ENCODE peak calls at places on chromosomes 4 and X, in six cellular contexts. B is skeletal muscle cell; F is HS-5; Q is AG09309; S is stimulated activated CD4-positive, alpha-beta T cell treated with anti-CD3 and anti-CD28 coated beads, TNF-alpha, amount 100 ng/mL, for 48 hours; H is colonic mucosa. V is an unnamed sample.

GRCh38 chrX:1462596-1463251 is 10.0 kb upstream of the ASMTL start:
- DNase-seq in B (no peak), F (no peak), Q (peak), S (peak), H (no peak), V (no peak)

GRCh38 chr4:94127707-94128328 is 79.8 kb upstream of the SMARCAD1 start:
- DNase-seq in B (peak), F (no peak), Q (no peak), S (no peak), H (no peak), V (peak)

GRCh38 chr4:3112979-3113469 is 38.5 kb downstream of the HTT start:
- DNase-seq in B (no peak), F (no peak), Q (no peak), S (no peak), H (no peak), V (no peak)

GRCh38 chr4:183638436-183638835 is 20.5 kb downstream of the RWDD4 start:
- DNase-seq in B (no peak), F (no peak), Q (peak), S (no peak), H (no peak), V (no peak)

GRCh38 chr4:99383833-99384392 is 31.4 kb upstream of the ADH1C start:
- DNase-seq in B (peak), F (peak), Q (peak), S (no peak), H (no peak), V (peak)

GRCh38 chr4:114692958-114693357 is 94.4 kb downstream of the UGT8 start:
- DNase-seq in B (no peak), F (no peak), Q (no peak), S (no peak), H (no peak), V (no peak)

GRCh38 chr4:13533670-13534343 is 10.5 kb downstream of the NKX3-2 start:
- DNase-seq in B (no peak), F (no peak), Q (no peak), S (no peak), H (no peak), V (no peak)

GRCh38 chrX:103628386-103629290 is at the start of gene TCEAL1:
- DNase-seq in B (peak), F (no peak), Q (no peak), S (peak), H (peak), V (no peak)

GRCh38 chr4:16764622-16765021 is 133.8 kb downstream of the LDB2 start:
- DNase-seq in B (no peak), F (no peak), Q (no peak), S (no peak), H (no peak), V (peak)

GRCh38 chrX:39582091-39582490 is 515.7 kb downstream of the BCOR start:
- DNase-seq in B (no peak), F (no peak), Q (no peak), S (no peak), H (no peak), V (no peak)

GRCh38 chr4:118348886-118349285 is 3.9 kb downstream of the PRSS12 start:
- DNase-seq in B (no peak), F (no peak), Q (no peak), S (no peak), H (peak), V (no peak)

V was measured in astrocyte of the cerebellum.